ENCODE peak calls at places on chromosomes 13 and 19, in ten cellular contexts. G, R, U, Q, M, H, L, C, T and J are unnamed samples.

GRCh38 chr19:49387936-49388372 is at the start of gene KASH5:
- DNase-seq in G (peak), R (no peak), U (no peak), Q (peak), M (peak), H (no peak), L (no peak), C (peak), T (peak), J (peak)

GRCh38 chr13:37229931-37230330 is 124.5 kb upstream of the CSNK1A1L start:
- DNase-seq in G (no peak), R (no peak), U (no peak), Q (no peak), M (no peak), H (no peak), L (peak), C (no peak), T (no peak), J (no peak)

GRCh38 chr13:75637101-75637774 is 1.1 kb downstream of the LMO7 start:
- DNase-seq in G (peak), R (peak), U (no peak), Q (no peak), M (no peak), H (no peak), L (no peak), C (no peak), T (no peak), J (no peak)

GRCh38 chr19:43532571-43532961 is 422 bp upstream of the ZNF575 start:
- DNase-seq in G (no peak), R (peak), U (no peak), Q (no peak), M (peak), H (no peak), L (no peak), C (peak), T (peak), J (no peak)

GRCh38 chr19:49591731-49592485 is 926 bp downstream of the PRR12 start:
- DNase-seq in G (peak), R (peak), U (no peak), Q (no peak), M (peak), H (peak), L (no peak), C (peak), T (peak), J (peak)

GRCh38 chr13:94968040-94968756 is 255.9 kb upstream of the SOX21 start:
- DNase-seq in G (no peak), R (peak), U (no peak), Q (no peak), M (no peak), H (peak), L (no peak), C (no peak), T (no peak), J (no peak)

GRCh38 chr13:46668302-46668720 is 115.3 kb downstream of the LRCH1 start:
- DNase-seq in G (peak), R (no peak), U (peak), Q (peak), M (peak), H (peak), L (peak), C (no peak), T (peak), J (peak)

GRCh38 chr19:7307590-7308218 is 13.5 kb upstream of the INSR start:
- DNase-seq in G (no peak), R (no peak), U (no peak), Q (no peak), M (no peak), H (no peak), L (no peak), C (no peak), T (no peak), J (no peak)

GRCh38 chr13:114059946-114060860 is 72.2 kb downstream of the RASA3 start:
- DNase-seq in G (peak), R (no peak), U (no peak), Q (no peak), M (no peak), H (no peak), L (no peak), C (no peak), T (no peak), J (no peak)

GRCh38 chr13:30334663-30335386 is 27.5 kb upstream of the KATNAL1 start:
- DNase-seq in G (peak), R (peak), U (no peak), Q (no peak), M (no peak), H (no peak), L (no peak), C (peak), T (no peak), J (no peak)

GRCh38 chr13:111281751-111282311 is 38.6 kb upstream of the TEX29 start:
- DNase-seq in G (no peak), R (no peak), U (peak), Q (no peak), M (no peak), H (peak), L (no peak), C (no peak), T (no peak), J (no peak)

GRCh38 chr19:14722127-14722526 is 32.3 kb downstream of the ZNF333 start:
- DNase-seq in G (no peak), R (no peak), U (no peak), Q (no peak), M (no peak), H (no peak), L (no peak), C (no peak), T (no peak), J (no peak)

GRCh38 chr19:16942583-16942982 is 53.8 kb downstream of the F2RL3 start:
- DNase-seq in G (no peak), R (no peak), U (no peak), Q (no peak), M (no peak), H (no peak), L (no peak), C (no peak), T (no peak), J (no peak)

GRCh38 chr13:39603424-39603947 is 493 bp upstream of the LHFPL6 start:
- DNase-seq in G (no peak), R (peak), U (no peak), Q (no peak), M (no peak), H (peak), L (no peak), C (no peak), T (no peak), J (peak)

GRCh38 chr19:3163230-3163886 is 15.2 kb upstream of the S1PR4 start:
- DNase-seq in G (peak), R (peak), U (peak), Q (no peak), M (peak), H (peak), L (no peak), C (peak), T (peak), J (peak)

GRCh38 chr19:49809155-49809986 is 3.7 kb downstream of the FUZ start:
- DNase-seq in G (peak), R (peak), U (no peak), Q (no peak), M (peak), H (peak), L (no peak), C (no peak), T (peak), J (peak)

GRCh38 chr13:73849292-73849691 is 284.9 kb downstream of the KLF12 start:
- DNase-seq in G (peak), R (peak), U (no peak), Q (peak), M (peak), H (peak), L (peak), C (no peak), T (no peak), J (no peak)

GRCh38 chr19:41888926-41889325 is 5.9 kb downstream of the ARHGEF1 start:
- DNase-seq in G (no peak), R (no peak), U (no peak), Q (no peak), M (no peak), H (no peak), L (no peak), C (no peak), T (no peak), J (no peak)

GRCh38 chr19:16615788-16616187 is 12.2 kb downstream of the MED26 start:
- DNase-seq in G (no peak), R (no peak), U (no peak), Q (no peak), M (no peak), H (no peak), L (no peak), C (no peak), T (no peak), J (no peak)

GRCh38 chr19:2433854-2434253 is 6.5 kb upstream of the TIMM13 start:
- DNase-seq in G (no peak), R (no peak), U (no peak), Q (no peak), M (no peak), H (no peak), L (no peak), C (no peak), T (no peak), J (no peak)

GRCh38 chr13:44313674-44314073 is 60.0 kb upstream of the SERP2 start:
- DNase-seq in G (peak), R (no peak), U (no peak), Q (peak), M (peak), H (peak), L (peak), C (no peak), T (no peak), J (no peak)

GRCh38 chr19:52734340-52734892 is 428 bp downstream of the ZNF611 start:
- DNase-seq in G (peak), R (peak), U (no peak), Q (no peak), M (peak), H (no peak), L (no peak), C (no peak), T (peak), J (no peak)

GRCh38 chr13:35630551-35631275 is 154.2 kb upstream of the MAB21L1 start:
- DNase-seq in G (peak), R (peak), U (peak), Q (peak), M (peak), H (peak), L (peak), C (peak), T (no peak), J (no peak)

GRCh38 chr19:48635263-48635965 is 1.8 kb downstream of the DBP start:
- DNase-seq in G (peak), R (peak), U (no peak), Q (no peak), M (peak), H (peak), L (no peak), C (no peak), T (peak), J (peak)

GRCh38 chr13:36884235-36884634 is 35.8 kb downstream of the SMAD9 start:
- DNase-seq in G (no peak), R (no peak), U (no peak), Q (no peak), M (no peak), H (no peak), L (no peak), C (no peak), T (no peak), J (no peak)

GRCh38 chr19:49064768-49065611 is at the start of gene NTF4:
- DNase-seq in G (peak), R (peak), U (no peak), Q (no peak), M (peak), H (peak), L (no peak), C (no peak), T (no peak), J (no peak)

GRCh38 chr13:47459512-47459911 is 541.6 kb downstream of the SUCLA2 start:
- DNase-seq in G (no peak), R (no peak), U (no peak), Q (no peak), M (no peak), H (peak), L (no peak), C (no peak), T (no peak), J (no peak)

GRCh38 chr19:16566161-16566560 is 6.1 kb downstream of the SLC35E1 start:
- DNase-seq in G (no peak), R (no peak), U (no peak), Q (no peak), M (no peak), H (no peak), L (no peak), C (no peak), T (no peak), J (no peak)

GRCh38 chr19:48466571-48467325 is 2.4 kb upstream of the CYTH2 start:
- DNase-seq in G (peak), R (no peak), U (peak), Q (no peak), M (no peak), H (peak), L (no peak), C (no peak), T (no peak), J (no peak)